ENCODE peak calls at places on chromosomes 4 and X, in five cellular contexts. Y is CD4-positive, alpha-beta memory T cell; N is body of pancreas; X is lung; A is GM23248. C is an unnamed sample. For H3K4me1, the result is how much of the 10 kb centered on the place peaks cover.

GRCh38 chrX:142156567-142156966 is 48.5 kb downstream of the MAGEC2 start:
- DNase-seq in Y (no peak), N (no peak), A (no peak), X (no peak), C (no peak)

GRCh38 chr4:86615501-86615900 is 21.4 kb downstream of the PTPN13 start:
- DNase-seq in X (no peak), Y (no peak), N (no peak), A (no peak), C (no peak)

GRCh38 chr4:13537832-13538177 is 6.5 kb downstream of the NKX3-2 start:
- DNase-seq in Y (no peak), N (no peak), X (no peak), A (no peak), C (no peak)

GRCh38 chr4:38566811-38567398 is 97.1 kb upstream of the KLF3 start:
- DNase-seq in N (no peak), X (no peak), A (no peak), Y (no peak), C (no peak)

GRCh38 chr4:11467931-11468330 is 39.2 kb upstream of the HS3ST1 start:
- DNase-seq in X (no peak), N (no peak), A (no peak), Y (no peak), C (no peak)

GRCh38 chr4:169063441-169063840 is 53.4 kb upstream of the CBR4 start:
- DNase-seq in X (no peak), A (no peak), Y (no peak), N (no peak), C (no peak)

GRCh38 chrX:44432641-44433040 is 89.2 kb upstream of the EFHC2 start:
- DNase-seq in Y (no peak), N (no peak), A (peak), X (no peak), C (peak)

GRCh38 chr4:162274354-162274753 is 110.6 kb upstream of the FSTL5 start:
- DNase-seq in Y (no peak), X (no peak), A (no peak), N (peak), C (no peak)

GRCh38 chr4:40228497-40229365 is 31.9 kb downstream of the RHOH start:
- DNase-seq in X (no peak), A (peak), Y (no peak), N (no peak), C (no peak)

GRCh38 chrX:120617996-120618630 is 11.7 kb downstream of the C1GALT1C1 start:
- DNase-seq in N (no peak), X (no peak), Y (no peak), A (no peak), C (no peak)

GRCh38 chrX:107766470-107767140 is 9.0 kb downstream of the TSC22D3 start:
- DNase-seq in Y (no peak), A (peak), N (peak), X (no peak), C (no peak)

GRCh38 chr4:85498068-85498733 is 23.3 kb downstream of the ARHGAP24 start:
- DNase-seq in Y (no peak), A (peak), N (peak), X (peak), C (no peak)

GRCh38 chr4:16199132-16199531 is 27.1 kb downstream of the TAPT1 start:
- DNase-seq in N (no peak), A (peak), X (no peak), Y (no peak), C (no peak)

GRCh38 chrX:131826572-131826971 is 196.5 kb upstream of the STK26 start:
- DNase-seq in A (no peak), N (no peak), X (no peak), Y (no peak), C (no peak)

GRCh38 chrX:72097081-72097480 is 34.6 kb downstream of the RTL5 start:
- DNase-seq in Y (no peak), X (no peak), A (no peak), N (no peak), C (no peak)

GRCh38 chr4:4574792-4575191 is 32.9 kb upstream of the STX18 start:
- DNase-seq in N (peak), X (peak), Y (no peak), A (peak), C (no peak)

DNA sequence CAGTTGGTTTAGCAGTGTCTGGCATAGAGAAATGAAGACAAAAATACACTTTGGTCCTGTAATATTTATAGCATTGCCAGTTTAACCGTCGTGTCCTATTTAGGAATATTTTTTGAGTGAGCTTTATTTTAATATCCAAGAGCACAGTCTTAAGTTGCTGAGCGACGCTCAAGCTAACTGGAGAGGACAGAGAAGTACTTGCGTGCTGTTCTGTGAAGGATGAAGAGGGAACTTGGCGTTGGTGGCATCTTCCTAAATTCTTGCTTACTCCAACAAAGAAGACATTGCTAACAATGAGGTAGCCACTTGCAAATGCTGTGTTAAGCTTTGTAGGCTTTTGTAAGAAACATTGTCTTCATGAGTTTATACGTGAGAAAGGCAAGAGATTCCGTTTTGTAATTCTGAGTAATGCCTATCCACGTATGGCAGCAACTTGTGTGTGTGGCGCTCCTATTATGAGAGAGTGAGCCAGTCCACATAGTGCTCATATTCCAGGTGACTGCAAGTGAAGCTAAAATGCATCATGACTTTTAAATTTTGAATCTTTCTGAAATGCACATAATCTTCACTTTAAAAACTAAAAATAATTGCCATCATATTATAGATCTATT is 50.6 kb downstream of the SYNPO2 start:
- DNase-seq in N (no peak), A (no peak), X (no peak), Y (no peak), C (no peak)
- H3K4me1 ChIP-seq in N (under half), A (under half), X (under half), Y (under half), C (under half)

GRCh38 chr4:118758293-118758692 is 73.1 kb downstream of the METTL14 start:
- DNase-seq in X (no peak), A (no peak), N (no peak), Y (no peak), C (no peak)
- H3K4me1 ChIP-seq in X (under half), A (half or more), N (under half), Y (under half), C (under half)

GRCh38 chrX:48934581-48935331 is 15.9 kb upstream of the PIM2 start:
- DNase-seq in X (no peak), A (no peak), Y (peak), N (no peak), C (no peak)
- H3K4me1 ChIP-seq in X (under half), A (under half), Y (half or more), N (under half), C (under half)

GRCh38 chr4:101952985-101953384 is 162.5 kb downstream of the BANK1 start:
- DNase-seq in X (no peak), Y (no peak), A (no peak), N (peak), C (no peak)
- H3K4me1 ChIP-seq in X (under half), Y (under half), A (under half), N (under half), C (under half)

GRCh38 chr4:41428941-41429669 is 108.9 kb upstream of the LIMCH1 start:
- DNase-seq in N (no peak), A (no peak), Y (no peak), X (peak), C (no peak)
- H3K4me1 ChIP-seq in N (under half), A (under half), Y (under half), X (under half), C (under half)

GRCh38 chr4:6325791-6326290 is 56.2 kb downstream of the WFS1 start:
- DNase-seq in A (no peak), X (no peak), N (no peak), Y (no peak), C (no peak)
- H3K4me1 ChIP-seq in A (under half), X (under half), N (under half), Y (under half), C (under half)

GRCh38 chr4:70994387-70995099 is 1.1 kb downstream of the DCK start:
- DNase-seq in N (no peak), A (no peak), Y (no peak), X (no peak), C (no peak)

GRCh38 chr4:70993181-70994068 is at the start of gene DCK:
- DNase-seq in A (peak), Y (peak), N (peak), X (peak), C (peak)

GRCh38 chr4:70996014-70996353 is 2.5 kb downstream of the DCK start:
- DNase-seq in N (no peak), X (no peak), Y (no peak), A (peak), C (no peak)

GRCh38 chr4:70992354-70992753 is 1.1 kb upstream of the DCK start:
- DNase-seq in Y (no peak), A (no peak), N (peak), X (no peak), C (no peak)

GRCh38 chr4:70994069-70994366 is 569 bp downstream of the DCK start:
- DNase-seq in A (no peak), X (peak), N (no peak), Y (no peak), C (no peak)
- H3K4me1 ChIP-seq in A (under half), X (under half), N (under half), Y (half or more), C (under half)

GRCh38 chr4:74109116-74109791 is 10.3 kb upstream of the CXCL2 start:
- DNase-seq in A (peak), N (peak), Y (no peak), X (peak), C (peak)

GRCh38 chr4:74105656-74106275 is 6.8 kb upstream of the CXCL2 start:
- DNase-seq in A (no peak), Y (no peak), N (no peak), X (no peak), C (no peak)

GRCh38 chr4:74110670-74111069 is 11.7 kb upstream of the CXCL2 start:
- DNase-seq in N (no peak), Y (no peak), A (no peak), X (no peak), C (no peak)

GRCh38 chr4:74109894-74110605 is 11.1 kb upstream of the CXCL2 start:
- DNase-seq in A (peak), N (peak), Y (no peak), X (no peak), C (peak)

GRCh38 chr4:74108457-74109115 is 9.6 kb upstream of the CXCL2 start:
- DNase-seq in A (no peak), Y (no peak), X (no peak), N (no peak), C (no peak)
- H3K4me1 ChIP-seq in A (half or more), Y (under half), X (under half), N (under half), C (half or more)